ENCODE peak calls at places on chromosome 18, in eight cellular contexts. One of them, this sample, is unnamed.

GRCh38 chr18:64982414-64983096 is 768.3 kb upstream of the CDH7 start:
- DNase-seq in AG09309: no peak
- DNase-seq in body of pancreas: no peak
- DNase-seq in psoas muscle: no peak
- DNase-seq in stimulated activated CD4-positive, alpha-beta T cell treated with anti-CD3 and anti-CD28 coated beads, Interleukin-12 subunit alpha, Interleukin-12 subunit beta, amount 100 ng/mL, for 24 hours: no peak
- DNase-seq in NCI-H2171 treated with DMSO at 0.1 percent for 48 hours: no peak
- DNase-seq in GM23338: no peak
- DNase-seq in mesendoderm: no peak
- DNase-seq in this sample: no peak

GRCh38 chr18:47968721-47969120 is 38.3 kb upstream of the SMAD2 start:
- DNase-seq in body of pancreas: no peak
- DNase-seq in mesendoderm: peak; percentile 33
- DNase-seq in AG09309: no peak
- DNase-seq in NCI-H2171 treated with DMSO at 0.1 percent for 48 hours: no peak
- DNase-seq in psoas muscle: no peak
- DNase-seq in GM23338: no peak
- DNase-seq in stimulated activated CD4-positive, alpha-beta T cell treated with anti-CD3 and anti-CD28 coated beads, Interleukin-12 subunit alpha, Interleukin-12 subunit beta, amount 100 ng/mL, for 24 hours: no peak
- DNase-seq in this sample: no peak

GRCh38 chr18:36849288-36850011 is 20.5 kb downstream of the KIAA1328 start:
- DNase-seq in GM23338: no peak
- DNase-seq in body of pancreas: no peak
- DNase-seq in psoas muscle: no peak
- DNase-seq in stimulated activated CD4-positive, alpha-beta T cell treated with anti-CD3 and anti-CD28 coated beads, Interleukin-12 subunit alpha, Interleukin-12 subunit beta, amount 100 ng/mL, for 24 hours: no peak
- DNase-seq in NCI-H2171 treated with DMSO at 0.1 percent for 48 hours: no peak
- DNase-seq in AG09309: no peak
- DNase-seq in mesendoderm: no peak
- DNase-seq in this sample: no peak

GRCh38 chr18:46421973-46422551 is 235.0 kb downstream of the LOXHD1 start:
- DNase-seq in AG09309: no peak
- DNase-seq in NCI-H2171 treated with DMSO at 0.1 percent for 48 hours: no peak
- DNase-seq in stimulated activated CD4-positive, alpha-beta T cell treated with anti-CD3 and anti-CD28 coated beads, Interleukin-12 subunit alpha, Interleukin-12 subunit beta, amount 100 ng/mL, for 24 hours: no peak
- DNase-seq in body of pancreas: no peak
- DNase-seq in GM23338: no peak
- DNase-seq in psoas muscle: no peak
- DNase-seq in mesendoderm: no peak
- DNase-seq in this sample: no peak

GRCh38 chr18:24400587-24400986 is 3.0 kb upstream of the OSBPL1A start:
- DNase-seq in AG09309: no peak
- DNase-seq in GM23338: no peak
- DNase-seq in mesendoderm: no peak
- DNase-seq in stimulated activated CD4-positive, alpha-beta T cell treated with anti-CD3 and anti-CD28 coated beads, Interleukin-12 subunit alpha, Interleukin-12 subunit beta, amount 100 ng/mL, for 24 hours: no peak
- DNase-seq in NCI-H2171 treated with DMSO at 0.1 percent for 48 hours: no peak
- DNase-seq in psoas muscle: no peak
- DNase-seq in body of pancreas: no peak
- DNase-seq in this sample: no peak

GRCh38 chr18:3067213-3068118 is 54.5 kb upstream of the LPIN2 start:
- DNase-seq in AG09309: no peak
- DNase-seq in stimulated activated CD4-positive, alpha-beta T cell treated with anti-CD3 and anti-CD28 coated beads, Interleukin-12 subunit alpha, Interleukin-12 subunit beta, amount 100 ng/mL, for 24 hours: no peak
- DNase-seq in GM23338: no peak
- DNase-seq in NCI-H2171 treated with DMSO at 0.1 percent for 48 hours: peak; percentile 7
- DNase-seq in body of pancreas: no peak
- DNase-seq in psoas muscle: no peak
- DNase-seq in mesendoderm: no peak
- DNase-seq in this sample: peak; percentile 7

GRCh38 chr18:70154591-70155194 is 50.8 kb downstream of the RTTN start:
- DNase-seq in body of pancreas: no peak
- DNase-seq in NCI-H2171 treated with DMSO at 0.1 percent for 48 hours: no peak
- DNase-seq in mesendoderm: peak; percentile 14
- DNase-seq in GM23338: no peak
- DNase-seq in stimulated activated CD4-positive, alpha-beta T cell treated with anti-CD3 and anti-CD28 coated beads, Interleukin-12 subunit alpha, Interleukin-12 subunit beta, amount 100 ng/mL, for 24 hours: no peak
- DNase-seq in AG09309: peak; percentile 79
- DNase-seq in psoas muscle: no peak
- DNase-seq in this sample: no peak

GRCh38 chr18:68623342-68623741 is 91.6 kb downstream of the TMX3 start:
- DNase-seq in psoas muscle: no peak
- DNase-seq in stimulated activated CD4-positive, alpha-beta T cell treated with anti-CD3 and anti-CD28 coated beads, Interleukin-12 subunit alpha, Interleukin-12 subunit beta, amount 100 ng/mL, for 24 hours: peak; percentile 3
- DNase-seq in body of pancreas: peak; percentile 38
- DNase-seq in NCI-H2171 treated with DMSO at 0.1 percent for 48 hours: peak; percentile 61
- DNase-seq in GM23338: peak; percentile 87
- DNase-seq in AG09309: peak; percentile 53
- DNase-seq in mesendoderm: peak; percentile 78
- DNase-seq in this sample: peak; percentile 40

GRCh38 chr18:76410660-76411417 is 84.2 kb downstream of the ZNF516 start:
- DNase-seq in stimulated activated CD4-positive, alpha-beta T cell treated with anti-CD3 and anti-CD28 coated beads, Interleukin-12 subunit alpha, Interleukin-12 subunit beta, amount 100 ng/mL, for 24 hours: peak; percentile 13
- DNase-seq in mesendoderm: no peak
- DNase-seq in GM23338: no peak
- DNase-seq in psoas muscle: no peak
- DNase-seq in AG09309: no peak
- DNase-seq in NCI-H2171 treated with DMSO at 0.1 percent for 48 hours: no peak
- DNase-seq in body of pancreas: no peak
- DNase-seq in this sample: no peak

GRCh38 chr18:44590976-44591375 is 89.7 kb upstream of the SETBP1 start:
- DNase-seq in psoas muscle: no peak
- DNase-seq in mesendoderm: no peak
- DNase-seq in body of pancreas: no peak
- DNase-seq in stimulated activated CD4-positive, alpha-beta T cell treated with anti-CD3 and anti-CD28 coated beads, Interleukin-12 subunit alpha, Interleukin-12 subunit beta, amount 100 ng/mL, for 24 hours: no peak
- DNase-seq in AG09309: no peak
- DNase-seq in GM23338: no peak
- DNase-seq in NCI-H2171 treated with DMSO at 0.1 percent for 48 hours: no peak
- DNase-seq in this sample: no peak

GRCh38 chr18:54357082-54357659 is 487 bp downstream of the STARD6 start:
- DNase-seq in mesendoderm: no peak
- DNase-seq in GM23338: no peak
- DNase-seq in NCI-H2171 treated with DMSO at 0.1 percent for 48 hours: peak; percentile 85
- DNase-seq in AG09309: no peak
- DNase-seq in psoas muscle: no peak
- DNase-seq in stimulated activated CD4-positive, alpha-beta T cell treated with anti-CD3 and anti-CD28 coated beads, Interleukin-12 subunit alpha, Interleukin-12 subunit beta, amount 100 ng/mL, for 24 hours: no peak
- DNase-seq in body of pancreas: no peak
- DNase-seq in this sample: no peak

This sample was measured in DMS 273 treated with DMSO at 0.1 percent for 48 hours.